ENCODE peak calls at places on chromosomes 6 and 20, in eight cellular contexts. T is PC-3, K is MM.1S, V is HCT116, Y is GM23338, J is SK-N-SH, C is hepatocyte, Z is GM23248. F is an unnamed sample.

GRCh38 chr6:50264995-50265571 is 215.4 kb upstream of the DEFB112 start:
- DNase-seq in J (peak; percentile 24), K (peak; percentile 36), T (peak; percentile 42), C (peak; percentile 20), Y (peak; percentile 61), Z (peak; percentile 1), V (no peak), F (peak; percentile 48)

GRCh38 chr6:429515-430121 is 38.1 kb downstream of the IRF4 start:
- DNase-seq in T (no peak), V (no peak), Z (no peak), K (peak; percentile 31), J (no peak), Y (no peak), C (no peak), F (no peak)

GRCh38 chr6:54074591-54075195 is 36.5 kb upstream of the MLIP start:
- DNase-seq in Y (peak; percentile 28), T (no peak), J (no peak), V (no peak), Z (no peak), C (no peak), K (no peak), F (no peak)

GRCh38 chr6:153140299-153140698 is 9.2 kb upstream of the RGS17 start:
- DNase-seq in V (no peak), T (no peak), Z (no peak), J (peak; percentile 75), C (no peak), Y (no peak), K (no peak), F (no peak)

GRCh38 chr20:20668639-20669038 is 43.8 kb downstream of the RALGAPA2 start:
- DNase-seq in J (no peak), T (no peak), K (peak; percentile 65), C (no peak), Y (no peak), V (no peak), Z (no peak), F (no peak)

GRCh38 chr6:124487778-124488431 is 474.3 kb upstream of the RNF217 start:
- DNase-seq in C (no peak), Y (no peak), J (no peak), V (no peak), K (no peak), Z (peak; percentile 9), T (peak; percentile 34), F (no peak)

GRCh38 chr20:45407783-45408645 is at the start of gene DBNDD2:
- DNase-seq in V (no peak), Z (no peak), Y (no peak), T (no peak), J (peak; percentile 24), C (no peak), K (no peak), F (no peak)

GRCh38 chr20:45362804-45363610 is at the start of gene SYS1:
- DNase-seq in K (peak; percentile 98), V (peak; percentile 96), Y (peak; percentile 98), T (peak; percentile 99), J (peak; percentile 96), Z (peak; percentile 97), C (peak; percentile 99), F (peak; percentile 98)

GRCh38 chr6:159929819-159930218 is 39.0 kb downstream of the MAS1 start:
- DNase-seq in T (no peak), Z (no peak), J (no peak), V (no peak), Y (no peak), C (peak; percentile 30), K (no peak), F (no peak)

GRCh38 chr20:57772349-57772964 is 62.6 kb upstream of the PMEPA1 start:
- DNase-seq in T (peak; percentile 99), Z (peak; percentile 83), C (no peak), Y (peak; percentile 47), K (no peak), J (no peak), V (no peak), F (peak; percentile 25)

GRCh38 chr6:41344865-41345264 is 9.5 kb downstream of the NCR2 start:
- DNase-seq in K (no peak), T (no peak), Y (no peak), V (no peak), J (no peak), C (no peak), Z (no peak), F (no peak)

GRCh38 chr20:59603176-59603575 is 1.2 kb upstream of the PHACTR3 start:
- DNase-seq in J (no peak), Z (no peak), T (no peak), C (no peak), V (no peak), K (no peak), Y (no peak), F (no peak)

DNA sequence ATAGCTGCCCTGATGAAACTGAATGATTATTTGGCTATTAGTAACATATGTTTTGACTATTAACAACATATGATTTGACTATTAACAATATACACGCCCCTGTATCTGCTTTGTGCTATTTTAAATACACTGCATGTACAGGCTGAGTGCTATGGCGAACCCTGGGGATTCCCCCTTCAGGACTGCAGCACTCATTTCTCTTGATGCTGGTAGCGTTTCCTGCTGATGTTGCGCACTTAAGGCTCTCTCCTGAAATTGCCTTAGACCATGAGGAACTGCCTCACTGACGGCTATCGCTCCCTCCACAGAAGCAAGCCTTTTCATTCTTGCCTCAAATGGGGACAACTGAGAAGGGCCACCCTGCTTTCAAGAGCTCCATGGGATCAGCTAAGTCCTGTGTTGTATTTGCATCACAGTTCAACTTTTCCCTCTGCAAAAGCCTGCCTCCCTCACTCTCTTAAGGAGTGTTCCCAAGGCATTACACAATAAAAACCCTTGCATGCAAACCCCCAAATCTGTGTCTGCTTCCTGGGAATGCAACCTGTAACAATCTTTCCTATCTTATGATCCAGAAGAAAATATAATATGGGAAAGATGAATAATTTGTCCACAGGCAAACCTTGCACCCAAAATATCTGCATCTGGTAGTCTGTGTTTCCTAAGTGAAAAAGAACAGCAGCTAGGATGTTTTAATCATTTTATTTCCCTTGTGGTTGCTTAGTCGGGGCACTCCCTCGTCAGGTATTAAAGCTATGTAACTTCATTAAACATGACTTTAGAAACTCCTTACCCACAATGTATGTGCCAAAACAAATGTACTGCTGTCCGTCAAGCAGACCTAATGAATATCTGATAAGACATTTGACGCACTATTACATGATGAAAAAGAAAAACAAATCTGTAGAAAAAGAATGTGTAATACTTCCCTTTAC is 456.4 kb downstream of the COL12A1 start:
- DNase-seq in J (no peak), Y (peak; percentile 17), V (no peak), Z (no peak), C (no peak), T (peak; percentile 66), K (no peak), F (peak; percentile 32)
- TF ChIP-seq EZH2phosphoT487 in J (no peak), Y (no peak), V (no peak), Z (no peak), C (no peak), T (no peak), K (no peak), F (no peak)

GRCh38 chr20:8720089-8720488 is 348.8 kb upstream of the PLCB4 start:
- DNase-seq in K (no peak), Z (peak; percentile 41), T (no peak), C (no peak), V (no peak), J (no peak), Y (no peak), F (no peak)

GRCh38 chr20:8721098-8721497 is 347.8 kb upstream of the PLCB4 start:
- DNase-seq in Y (peak; percentile 78), K (peak; percentile 53), V (peak; percentile 18), C (peak; percentile 73), Z (peak; percentile 73), T (peak; percentile 74), J (peak; percentile 42), F (peak; percentile 71)

GRCh38 chr20:8724884-8725283 is 344.0 kb upstream of the PLCB4 start:
- DNase-seq in Z (no peak), V (no peak), K (no peak), J (no peak), T (no peak), Y (no peak), C (no peak), F (no peak)

GRCh38 chr20:8723296-8723695 is 345.6 kb upstream of the PLCB4 start:
- DNase-seq in T (no peak), J (no peak), V (no peak), K (no peak), Y (no peak), C (no peak), Z (no peak), F (no peak)

DNA sequence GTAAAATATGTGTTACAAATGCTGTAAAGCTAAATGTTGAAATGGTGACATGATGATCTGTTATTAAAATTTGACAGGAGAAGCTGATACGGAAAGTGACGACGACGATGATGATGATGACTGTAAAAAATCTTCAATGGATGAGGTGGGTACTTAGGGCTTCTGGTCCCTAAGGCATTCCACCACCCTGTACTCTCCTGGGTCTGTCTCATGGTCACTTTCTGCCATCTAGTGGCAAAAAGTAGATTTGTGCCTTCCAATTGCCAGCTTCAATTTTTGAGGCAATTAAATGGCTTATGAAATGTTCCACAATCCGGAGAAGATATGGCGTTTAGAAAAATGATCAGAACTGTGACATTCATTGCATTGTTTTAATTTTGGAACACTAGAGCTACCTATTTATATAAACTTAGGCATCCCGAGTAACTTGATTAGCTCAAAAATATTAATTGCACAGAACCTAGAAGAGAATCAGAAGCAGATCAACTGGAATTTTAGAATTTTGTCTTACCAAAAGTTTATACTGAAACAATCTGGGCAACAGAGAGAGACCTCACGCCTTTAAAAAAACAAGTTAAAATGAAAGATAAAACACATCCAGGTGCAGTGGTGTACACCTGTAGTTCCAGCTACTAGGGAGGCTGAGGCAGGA is 346.5 kb upstream of the PLCB4 start:
- DNase-seq in K (peak; percentile 65), Y (peak; percentile 80), T (peak; percentile 88), C (peak; percentile 71), J (peak; percentile 52), V (peak; percentile 59), Z (peak; percentile 76), F (peak; percentile 78)
- TF ChIP-seq EZH2phosphoT487 in K (no peak), Y (no peak), T (no peak), C (no peak), J (no peak), V (no peak), Z (no peak), F (no peak)

DNA sequence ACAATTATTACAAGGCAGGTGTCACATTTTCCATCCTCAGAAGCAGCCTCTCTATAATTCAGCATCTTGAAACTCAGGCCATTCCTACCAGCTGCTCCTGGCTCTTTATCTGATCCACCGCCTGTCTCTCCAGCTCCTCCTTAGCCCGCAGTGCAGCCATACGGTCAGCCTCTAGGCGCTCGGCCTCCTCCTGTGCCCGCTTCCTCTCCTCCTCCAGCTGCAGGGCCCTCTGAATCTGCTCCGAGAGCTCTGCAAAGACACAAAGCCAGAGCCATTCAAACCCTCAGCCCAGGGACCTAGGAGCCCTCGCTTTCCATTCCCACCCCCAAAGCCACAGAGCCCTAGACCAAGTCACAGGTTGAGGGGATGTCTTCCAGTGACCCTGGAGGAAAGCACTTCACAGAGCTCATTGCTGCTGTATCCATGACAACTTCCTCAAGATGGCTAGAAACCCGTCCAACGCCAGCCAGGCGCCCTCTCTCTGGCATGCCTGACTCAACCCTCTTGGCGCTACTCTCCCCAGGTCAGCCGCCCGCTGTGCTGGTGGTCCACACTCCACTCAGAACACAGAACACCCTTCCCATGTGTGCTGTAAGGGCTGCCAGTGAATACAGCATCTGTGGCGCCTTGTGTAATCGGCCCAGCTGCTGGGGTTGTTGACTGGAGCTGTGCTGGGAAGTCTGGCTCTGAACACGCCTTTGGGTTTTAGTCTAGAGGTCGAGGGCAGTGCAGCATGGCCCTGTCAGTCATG is 49.3 kb downstream of the EZR start:
- DNase-seq in K (no peak), Z (no peak), Y (no peak), J (no peak), C (no peak), T (no peak), V (no peak), F (no peak)
- TF ChIP-seq EZH2phosphoT487 in K (no peak), Z (no peak), Y (no peak), J (no peak), C (no peak), T (no peak), V (no peak), F (no peak)

GRCh38 chr20:11229772-11230171 is 556.0 kb upstream of the JAG1 start:
- DNase-seq in V (peak; percentile 34), J (no peak), Z (peak; percentile 96), K (no peak), Y (no peak), C (peak; percentile 31), T (peak; percentile 82), F (peak; percentile 37)
- TF ChIP-seq EZH2phosphoT487 in V (no peak), J (no peak), Z (peak; percentile 41), K (no peak), Y (no peak), C (no peak), T (no peak), F (no peak)